ENCODE peak calls at places on chromosomes 2 and 18, in eight cellular contexts. One of them, this sample, is unnamed.

GRCh38 chr2:104872034-104872865 is 18.3 kb downstream of the POU3F3 start:
- DNase-seq in naive thymus-derived CD8-positive, alpha-beta T cell: no peak
- DNase-seq in T1000: no peak
- DNase-seq in kidney epithelial cell: no peak
- DNase-seq in ACHN: peak; percentile 53
- DNase-seq in progenitor cell of endocrine pancreas: no peak
- DNase-seq in GF-D8: no peak
- DNase-seq in kidney glomerular epithelial cell: no peak
- DNase-seq in this sample: no peak

GRCh38 chr18:13550446-13551304 is 175.7 kb downstream of the FAM210A start:
- DNase-seq in ACHN: no peak
- DNase-seq in progenitor cell of endocrine pancreas: no peak
- DNase-seq in kidney epithelial cell: no peak
- DNase-seq in T1000: no peak
- DNase-seq in kidney glomerular epithelial cell: no peak
- DNase-seq in GF-D8: no peak
- DNase-seq in naive thymus-derived CD8-positive, alpha-beta T cell: no peak
- DNase-seq in this sample: no peak

GRCh38 chr18:62458868-62459716 is 63.7 kb upstream of the ZCCHC2 start:
- DNase-seq in kidney glomerular epithelial cell: no peak
- DNase-seq in ACHN: no peak
- DNase-seq in progenitor cell of endocrine pancreas: no peak
- DNase-seq in kidney epithelial cell: no peak
- DNase-seq in T1000: no peak
- DNase-seq in naive thymus-derived CD8-positive, alpha-beta T cell: no peak
- DNase-seq in GF-D8: no peak
- DNase-seq in this sample: no peak

GRCh38 chr2:29129586-29130281 is 14.5 kb downstream of the CLIP4 start:
- DNase-seq in GF-D8: no peak
- DNase-seq in progenitor cell of endocrine pancreas: no peak
- DNase-seq in ACHN: peak; percentile 40
- DNase-seq in kidney epithelial cell: no peak
- DNase-seq in naive thymus-derived CD8-positive, alpha-beta T cell: no peak
- DNase-seq in T1000: no peak
- DNase-seq in kidney glomerular epithelial cell: no peak
- DNase-seq in this sample: no peak

GRCh38 chr2:61436092-61436491 is 34.8 kb downstream of the USP34 start:
- DNase-seq in T1000: no peak
- DNase-seq in GF-D8: no peak
- DNase-seq in kidney epithelial cell: no peak
- DNase-seq in ACHN: no peak
- DNase-seq in kidney glomerular epithelial cell: no peak
- DNase-seq in naive thymus-derived CD8-positive, alpha-beta T cell: no peak
- DNase-seq in progenitor cell of endocrine pancreas: no peak
- DNase-seq in this sample: peak; percentile 9

GRCh38 chr18:74940856-74941255 is 268.1 kb downstream of the PTGR3 start:
- DNase-seq in ACHN: no peak
- DNase-seq in kidney epithelial cell: no peak
- DNase-seq in naive thymus-derived CD8-positive, alpha-beta T cell: no peak
- DNase-seq in kidney glomerular epithelial cell: no peak
- DNase-seq in progenitor cell of endocrine pancreas: no peak
- DNase-seq in T1000: no peak
- DNase-seq in GF-D8: no peak
- DNase-seq in this sample: no peak

GRCh38 chr18:33034941-33035340 is 262.1 kb upstream of the KLHL14 start:
- DNase-seq in naive thymus-derived CD8-positive, alpha-beta T cell: no peak
- DNase-seq in kidney epithelial cell: peak; percentile 18
- DNase-seq in GF-D8: no peak
- DNase-seq in ACHN: no peak
- DNase-seq in kidney glomerular epithelial cell: peak; percentile 53
- DNase-seq in progenitor cell of endocrine pancreas: no peak
- DNase-seq in T1000: no peak
- DNase-seq in this sample: no peak

GRCh38 chr2:44441200-44441599 is 79.5 kb downstream of the CAMKMT start:
- DNase-seq in GF-D8: no peak
- DNase-seq in kidney epithelial cell: no peak
- DNase-seq in T1000: no peak
- DNase-seq in naive thymus-derived CD8-positive, alpha-beta T cell: no peak
- DNase-seq in ACHN: no peak
- DNase-seq in kidney glomerular epithelial cell: no peak
- DNase-seq in progenitor cell of endocrine pancreas: no peak
- DNase-seq in this sample: no peak

GRCh38 chr18:62812242-62812641 is 96.9 kb downstream of the PHLPP1 start:
- DNase-seq in kidney glomerular epithelial cell: no peak
- DNase-seq in T1000: no peak
- DNase-seq in naive thymus-derived CD8-positive, alpha-beta T cell: no peak
- DNase-seq in GF-D8: no peak
- DNase-seq in kidney epithelial cell: no peak
- DNase-seq in ACHN: no peak
- DNase-seq in progenitor cell of endocrine pancreas: no peak
- DNase-seq in this sample: no peak

GRCh38 chr2:85511008-85511895 is 27.7 kb upstream of the MAT2A start:
- DNase-seq in GF-D8: no peak
- DNase-seq in ACHN: no peak
- DNase-seq in T1000: peak; percentile 2
- DNase-seq in kidney glomerular epithelial cell: no peak
- DNase-seq in progenitor cell of endocrine pancreas: no peak
- DNase-seq in naive thymus-derived CD8-positive, alpha-beta T cell: no peak
- DNase-seq in kidney epithelial cell: no peak
- DNase-seq in this sample: peak; percentile 77

GRCh38 chr18:48676346-48676745 is 137.5 kb downstream of the CTIF start:
- DNase-seq in GF-D8: peak; percentile 10
- DNase-seq in progenitor cell of endocrine pancreas: no peak
- DNase-seq in kidney glomerular epithelial cell: no peak
- DNase-seq in kidney epithelial cell: no peak
- DNase-seq in ACHN: no peak
- DNase-seq in naive thymus-derived CD8-positive, alpha-beta T cell: peak; percentile 47
- DNase-seq in T1000: no peak
- DNase-seq in this sample: peak; percentile 72

GRCh38 chr2:168450171-168450570 is 5.9 kb upstream of the CERS6 start:
- DNase-seq in T1000: no peak
- DNase-seq in ACHN: no peak
- DNase-seq in naive thymus-derived CD8-positive, alpha-beta T cell: no peak
- DNase-seq in progenitor cell of endocrine pancreas: no peak
- DNase-seq in GF-D8: no peak
- DNase-seq in kidney glomerular epithelial cell: no peak
- DNase-seq in kidney epithelial cell: no peak
- DNase-seq in this sample: peak; percentile 47

This sample was measured in MV-4-11.